ENCODE peak calls at places on chromosomes 13 and 19, in eight cellular contexts. One of them, this sample, is unnamed.

GRCh38 chr13:33180009-33180804 is 105.3 kb downstream of the STARD13 start:
- DNase-seq in body of pancreas: no peak
- DNase-seq in mucosa of descending colon: no peak
- DNase-seq in brain microvascular endothelial cell: no peak
- DNase-seq in dorsolateral prefrontal cortex: no peak
- DNase-seq in pancreas: no peak
- DNase-seq in HFF-Myc: no peak
- DNase-seq in GM23338: peak
- DNase-seq in this sample: no peak

GRCh38 chr13:98773921-98774320 is 21.4 kb upstream of the SLC15A1 start:
- DNase-seq in body of pancreas: no peak
- DNase-seq in mucosa of descending colon: no peak
- DNase-seq in brain microvascular endothelial cell: no peak
- DNase-seq in dorsolateral prefrontal cortex: no peak
- DNase-seq in pancreas: no peak
- DNase-seq in HFF-Myc: no peak
- DNase-seq in GM23338: no peak
- DNase-seq in this sample: no peak

GRCh38 chr19:16899566-16900075 is 10.8 kb downstream of the F2RL3 start:
- DNase-seq in body of pancreas: peak
- DNase-seq in mucosa of descending colon: no peak
- DNase-seq in brain microvascular endothelial cell: peak
- DNase-seq in dorsolateral prefrontal cortex: no peak
- DNase-seq in pancreas: no peak
- DNase-seq in HFF-Myc: no peak
- DNase-seq in GM23338: peak
- DNase-seq in this sample: no peak

GRCh38 chr19:9981406-9982260 is 28.7 kb downstream of the COL5A3 start:
- DNase-seq in body of pancreas: no peak
- DNase-seq in mucosa of descending colon: no peak
- DNase-seq in brain microvascular endothelial cell: no peak
- DNase-seq in dorsolateral prefrontal cortex: no peak
- DNase-seq in pancreas: no peak
- DNase-seq in HFF-Myc: no peak
- DNase-seq in GM23338: no peak
- DNase-seq in this sample: no peak

GRCh38 chr19:16627194-16627927 is 643 bp downstream of the MED26 start:
- DNase-seq in body of pancreas: peak
- DNase-seq in mucosa of descending colon: peak
- DNase-seq in brain microvascular endothelial cell: no peak
- DNase-seq in dorsolateral prefrontal cortex: no peak
- DNase-seq in pancreas: peak
- DNase-seq in HFF-Myc: no peak
- DNase-seq in GM23338: no peak
- DNase-seq in this sample: no peak

GRCh38 chr19:7873304-7874079 is 698 bp downstream of the PRR36 start:
- DNase-seq in body of pancreas: no peak
- DNase-seq in mucosa of descending colon: no peak
- DNase-seq in brain microvascular endothelial cell: no peak
- DNase-seq in dorsolateral prefrontal cortex: no peak
- DNase-seq in pancreas: no peak
- DNase-seq in HFF-Myc: no peak
- DNase-seq in GM23338: peak
- DNase-seq in this sample: no peak

GRCh38 chr13:40776232-40776631 is 5.2 kb upstream of the MRPS31 start:
- DNase-seq in body of pancreas: no peak
- DNase-seq in mucosa of descending colon: no peak
- DNase-seq in brain microvascular endothelial cell: no peak
- DNase-seq in dorsolateral prefrontal cortex: no peak
- DNase-seq in pancreas: no peak
- DNase-seq in HFF-Myc: no peak
- DNase-seq in GM23338: no peak
- DNase-seq in this sample: no peak

GRCh38 chr19:47369923-47370625 is 21.0 kb downstream of the DHX34 start:
- DNase-seq in body of pancreas: peak
- DNase-seq in mucosa of descending colon: no peak
- DNase-seq in brain microvascular endothelial cell: peak
- DNase-seq in dorsolateral prefrontal cortex: no peak
- DNase-seq in pancreas: no peak
- DNase-seq in HFF-Myc: no peak
- DNase-seq in GM23338: no peak
- DNase-seq in this sample: no peak

GRCh38 chr19:23822735-23823134 is 64.0 kb upstream of the ZNF681 start:
- DNase-seq in body of pancreas: no peak
- DNase-seq in mucosa of descending colon: no peak
- DNase-seq in brain microvascular endothelial cell: no peak
- DNase-seq in dorsolateral prefrontal cortex: no peak
- DNase-seq in pancreas: no peak
- DNase-seq in HFF-Myc: no peak
- DNase-seq in GM23338: no peak
- DNase-seq in this sample: no peak

GRCh38 chr19:45223879-45224278 is 21.3 kb downstream of the EXOC3L2 start:
- DNase-seq in body of pancreas: no peak
- DNase-seq in mucosa of descending colon: no peak
- DNase-seq in brain microvascular endothelial cell: no peak
- DNase-seq in dorsolateral prefrontal cortex: no peak
- DNase-seq in pancreas: no peak
- DNase-seq in HFF-Myc: no peak
- DNase-seq in GM23338: no peak
- DNase-seq in this sample: no peak

GRCh38 chr19:38223617-38224013 is 407 bp downstream of the DPF1 start:
- DNase-seq in body of pancreas: no peak
- DNase-seq in mucosa of descending colon: no peak
- DNase-seq in brain microvascular endothelial cell: no peak
- DNase-seq in dorsolateral prefrontal cortex: no peak
- DNase-seq in pancreas: no peak
- DNase-seq in HFF-Myc: no peak
- DNase-seq in GM23338: no peak
- DNase-seq in this sample: no peak

GRCh38 chr13:42305503-42305902 is 33.6 kb downstream of the AKAP11 start:
- DNase-seq in body of pancreas: no peak
- DNase-seq in mucosa of descending colon: no peak
- DNase-seq in brain microvascular endothelial cell: no peak
- DNase-seq in dorsolateral prefrontal cortex: no peak
- DNase-seq in pancreas: no peak
- DNase-seq in HFF-Myc: no peak
- DNase-seq in GM23338: no peak
- DNase-seq in this sample: no peak

GRCh38 chr13:76637651-76638111 is 248.5 kb downstream of the KCTD12 start:
- DNase-seq in body of pancreas: no peak
- DNase-seq in mucosa of descending colon: no peak
- DNase-seq in brain microvascular endothelial cell: peak
- DNase-seq in dorsolateral prefrontal cortex: no peak
- DNase-seq in pancreas: no peak
- DNase-seq in HFF-Myc: peak
- DNase-seq in GM23338: no peak
- DNase-seq in this sample: peak

GRCh38 chr13:76638160-76638559 is 248.0 kb downstream of the KCTD12 start:
- DNase-seq in body of pancreas: no peak
- DNase-seq in mucosa of descending colon: no peak
- DNase-seq in brain microvascular endothelial cell: no peak
- DNase-seq in dorsolateral prefrontal cortex: no peak
- DNase-seq in pancreas: no peak
- DNase-seq in HFF-Myc: no peak
- DNase-seq in GM23338: no peak
- DNase-seq in this sample: no peak

GRCh38 chr13:76634431-76635191 is 251.6 kb downstream of the KCTD12 start:
- DNase-seq in body of pancreas: no peak
- DNase-seq in mucosa of descending colon: no peak
- DNase-seq in brain microvascular endothelial cell: no peak
- DNase-seq in dorsolateral prefrontal cortex: no peak
- DNase-seq in pancreas: no peak
- DNase-seq in HFF-Myc: no peak
- DNase-seq in GM23338: no peak
- DNase-seq in this sample: no peak

GRCh38 chr13:76636881-76637280 is 249.3 kb downstream of the KCTD12 start:
- DNase-seq in body of pancreas: no peak
- DNase-seq in mucosa of descending colon: no peak
- DNase-seq in brain microvascular endothelial cell: no peak
- DNase-seq in dorsolateral prefrontal cortex: no peak
- DNase-seq in pancreas: no peak
- DNase-seq in HFF-Myc: no peak
- DNase-seq in GM23338: no peak
- DNase-seq in this sample: no peak

GRCh38 chr13:76635232-76636021 is 250.8 kb downstream of the KCTD12 start:
- DNase-seq in body of pancreas: no peak
- DNase-seq in mucosa of descending colon: no peak
- DNase-seq in brain microvascular endothelial cell: no peak
- DNase-seq in dorsolateral prefrontal cortex: no peak
- DNase-seq in pancreas: no peak
- DNase-seq in HFF-Myc: no peak
- DNase-seq in GM23338: no peak
- DNase-seq in this sample: no peak
- H3K4me3 ChIP-seq in body of pancreas: no peak
- H3K4me3 ChIP-seq in mucosa of descending colon: no peak
- H3K4me3 ChIP-seq in brain microvascular endothelial cell: no peak
- H3K4me3 ChIP-seq in dorsolateral prefrontal cortex: no peak
- H3K4me3 ChIP-seq in pancreas: no peak
- H3K4me3 ChIP-seq in HFF-Myc: no peak
- H3K4me3 ChIP-seq in GM23338: no peak
- H3K4me3 ChIP-seq in this sample: no peak

DNA sequence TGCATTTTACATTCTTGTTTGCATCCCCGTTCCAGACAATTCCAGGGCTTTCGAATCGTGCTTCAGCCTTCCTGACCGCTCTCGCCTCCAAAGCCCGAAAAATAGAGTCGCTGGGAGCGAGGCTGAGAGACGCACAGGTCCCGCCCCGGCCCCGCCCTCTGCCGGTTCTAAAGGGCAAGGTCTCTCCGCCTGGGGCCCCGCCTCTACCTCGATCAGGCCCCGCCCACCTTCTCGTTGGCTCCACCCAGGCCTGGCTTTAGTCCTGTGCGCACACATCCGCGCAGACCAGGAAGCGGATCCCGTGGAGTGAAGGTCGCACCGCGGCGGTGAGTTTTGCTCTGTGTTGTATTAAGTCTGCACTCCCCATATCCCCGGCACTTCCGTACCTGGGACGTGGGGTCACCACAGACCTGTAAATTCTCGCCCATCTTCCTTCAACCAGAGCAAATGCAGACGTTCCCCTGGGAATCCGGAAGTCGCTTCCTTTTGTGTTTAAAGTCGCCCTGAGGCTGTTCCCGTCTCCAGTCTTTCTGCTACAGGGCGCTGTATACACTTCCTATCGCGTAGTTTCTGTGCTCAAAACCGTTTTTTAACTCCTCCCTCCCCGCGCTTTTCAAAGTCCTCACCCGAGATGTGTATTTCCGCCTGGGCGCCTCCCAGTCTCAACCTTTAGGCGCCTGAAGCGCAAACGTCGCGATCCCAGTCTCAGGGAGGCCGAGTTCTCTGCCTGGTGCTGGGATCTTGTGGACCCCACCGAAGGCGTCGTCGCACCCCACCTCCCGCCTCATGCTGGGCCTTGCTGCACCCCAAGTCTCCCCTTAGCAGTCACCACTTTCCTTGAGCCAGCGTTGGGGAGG is at the start of gene ZNF701:
- DNase-seq in body of pancreas: peak
- DNase-seq in mucosa of descending colon: peak
- DNase-seq in brain microvascular endothelial cell: peak
- DNase-seq in dorsolateral prefrontal cortex: peak
- DNase-seq in pancreas: peak
- DNase-seq in HFF-Myc: peak
- DNase-seq in GM23338: peak
- DNase-seq in this sample: peak
- TF ChIP-seq CTCF in body of pancreas: peak
- TF ChIP-seq CTCF in mucosa of descending colon: peak
- TF ChIP-seq CTCF in brain microvascular endothelial cell: peak
- TF ChIP-seq CTCF in dorsolateral prefrontal cortex: peak
- TF ChIP-seq CTCF in pancreas: peak
- TF ChIP-seq CTCF in HFF-Myc: peak
- TF ChIP-seq CTCF in GM23338: no peak
- TF ChIP-seq CTCF in this sample: peak

GRCh38 chr13:113098163-113098732 is 7.3 kb upstream of the F7 start:
- DNase-seq in body of pancreas: no peak
- DNase-seq in mucosa of descending colon: no peak
- DNase-seq in brain microvascular endothelial cell: peak
- DNase-seq in dorsolateral prefrontal cortex: no peak
- DNase-seq in pancreas: no peak
- DNase-seq in HFF-Myc: peak
- DNase-seq in GM23338: no peak
- DNase-seq in this sample: no peak

GRCh38 chr13:113099142-113099541 is 6.4 kb upstream of the F7 start:
- DNase-seq in body of pancreas: no peak
- DNase-seq in mucosa of descending colon: no peak
- DNase-seq in brain microvascular endothelial cell: no peak
- DNase-seq in dorsolateral prefrontal cortex: no peak
- DNase-seq in pancreas: no peak
- DNase-seq in HFF-Myc: no peak
- DNase-seq in GM23338: no peak
- DNase-seq in this sample: no peak

GRCh38 chr13:113096745-113097305 is 8.8 kb upstream of the F7 start:
- DNase-seq in body of pancreas: no peak
- DNase-seq in mucosa of descending colon: no peak
- DNase-seq in brain microvascular endothelial cell: no peak
- DNase-seq in dorsolateral prefrontal cortex: no peak
- DNase-seq in pancreas: no peak
- DNase-seq in HFF-Myc: no peak
- DNase-seq in GM23338: peak
- DNase-seq in this sample: no peak

GRCh38 chr13:113096052-113096744 is 9.4 kb upstream of the F7 start:
- DNase-seq in body of pancreas: no peak
- DNase-seq in mucosa of descending colon: no peak
- DNase-seq in brain microvascular endothelial cell: no peak
- DNase-seq in dorsolateral prefrontal cortex: no peak
- DNase-seq in pancreas: no peak
- DNase-seq in HFF-Myc: no peak
- DNase-seq in GM23338: no peak
- DNase-seq in this sample: no peak

GRCh38 chr13:113097651-113098050 is 7.9 kb upstream of the F7 start:
- DNase-seq in body of pancreas: no peak
- DNase-seq in mucosa of descending colon: no peak
- DNase-seq in brain microvascular endothelial cell: no peak
- DNase-seq in dorsolateral prefrontal cortex: no peak
- DNase-seq in pancreas: no peak
- DNase-seq in HFF-Myc: no peak
- DNase-seq in GM23338: no peak
- DNase-seq in this sample: no peak
- H3K4me3 ChIP-seq in body of pancreas: no peak
- H3K4me3 ChIP-seq in mucosa of descending colon: no peak
- H3K4me3 ChIP-seq in brain microvascular endothelial cell: no peak
- H3K4me3 ChIP-seq in dorsolateral prefrontal cortex: no peak
- H3K4me3 ChIP-seq in pancreas: no peak
- H3K4me3 ChIP-seq in HFF-Myc: no peak
- H3K4me3 ChIP-seq in GM23338: no peak
- H3K4me3 ChIP-seq in this sample: no peak

DNA sequence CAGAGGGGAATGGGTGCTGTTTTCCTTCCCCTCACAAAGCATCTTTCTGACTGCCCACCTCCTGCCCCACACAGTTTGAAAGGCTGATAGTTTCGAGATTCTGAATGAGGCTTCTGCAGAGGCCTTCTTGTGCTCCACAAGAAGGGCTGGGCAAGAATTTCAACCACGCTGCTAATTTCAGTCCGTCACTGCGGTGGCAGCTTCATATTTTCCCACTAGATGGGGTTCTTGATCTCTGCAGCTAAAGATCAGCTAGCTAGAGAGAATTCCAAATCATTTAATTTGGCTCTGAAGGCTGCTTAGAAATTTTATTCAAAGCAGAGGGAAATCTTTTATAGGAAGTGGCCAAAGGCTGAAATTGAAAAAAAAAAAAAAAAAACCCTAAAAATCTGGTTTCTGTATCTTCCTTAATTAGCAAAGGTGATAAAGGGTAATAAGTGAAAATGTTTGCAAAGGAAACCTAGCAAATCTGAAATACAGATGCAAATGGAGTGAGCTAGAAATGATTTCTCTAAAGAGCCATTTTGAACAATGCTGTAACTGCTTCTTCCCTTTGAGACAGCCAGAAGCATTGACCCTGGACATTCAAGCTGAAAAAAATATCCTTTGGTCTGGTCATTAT is 38.0 kb upstream of the C13orf42 start:
- DNase-seq in body of pancreas: peak
- DNase-seq in mucosa of descending colon: no peak
- DNase-seq in brain microvascular endothelial cell: peak
- DNase-seq in dorsolateral prefrontal cortex: no peak
- DNase-seq in pancreas: peak
- DNase-seq in HFF-Myc: no peak
- DNase-seq in GM23338: peak
- DNase-seq in this sample: peak
- TF ChIP-seq CTCF in body of pancreas: peak
- TF ChIP-seq CTCF in mucosa of descending colon: no peak
- TF ChIP-seq CTCF in brain microvascular endothelial cell: peak
- TF ChIP-seq CTCF in dorsolateral prefrontal cortex: peak
- TF ChIP-seq CTCF in pancreas: peak
- TF ChIP-seq CTCF in HFF-Myc: peak
- TF ChIP-seq CTCF in GM23338: peak
- TF ChIP-seq CTCF in this sample: peak

This sample was measured in retinal pigment epithelial cell.